ENCODE peak calls at places on chromosomes 16 and 17, in six cellular contexts. K is hepatocyte; U is dorsolateral prefrontal cortex; O is EL; R is activated T-cell treated with anti-CD3 and anti-CD28 coated beads, Interleukin-2, amount 50 U/mL, for 24 hours; E is NCI-H146. B is an unnamed sample.

GRCh38 chr16:47815655-47816054 is 340.1 kb downstream of the ABCC12 start:
- DNase-seq in K (no peak), U (no peak), O (peak), R (no peak), E (no peak), B (no peak)

GRCh38 chr16:84421938-84422220 is 53.5 kb downstream of the ATP2C2 start:
- DNase-seq in K (no peak), U (no peak), O (no peak), R (no peak), E (no peak), B (no peak)

GRCh38 chr17:82985973-82986372 is 93.4 kb upstream of the METRNL start:
- DNase-seq in K (peak), U (no peak), O (no peak), R (peak), E (no peak), B (no peak)

GRCh38 chr17:11705111-11705510 is 106.8 kb downstream of the DNAH9 start:
- DNase-seq in K (peak), U (no peak), O (no peak), R (no peak), E (no peak), B (peak)

GRCh38 chr16:84933774-84934571 is 77.4 kb downstream of the ZDHHC7 start:
- DNase-seq in K (no peak), U (peak), O (peak), R (no peak), E (no peak), B (no peak)

GRCh38 chr16:28935924-28936783 is 4.4 kb downstream of the CD19 start:
- DNase-seq in K (peak), U (no peak), O (peak), R (peak), E (peak), B (peak)

GRCh38 chr16:86953631-86954465 is 363.3 kb downstream of the C16orf95 start:
- DNase-seq in K (no peak), U (no peak), O (no peak), R (no peak), E (no peak), B (no peak)

GRCh38 chr16:58490100-58490499 is 9.8 kb upstream of the NDRG4 start:
- DNase-seq in K (no peak), U (no peak), O (no peak), R (no peak), E (no peak), B (no peak)

GRCh38 chr16:64926476-64926875 is 195.4 kb downstream of the CDH11 start:
- DNase-seq in K (no peak), U (no peak), O (no peak), R (no peak), E (no peak), B (no peak)

GRCh38 chr16:78647491-78647890 is 548.0 kb downstream of the WWOX start:
- DNase-seq in K (no peak), U (no peak), O (no peak), R (no peak), E (no peak), B (no peak)